ENCODE peak calls at places on chromosomes 6 and 20, in five cellular contexts. N, C, H, T and Z are unnamed samples.

GRCh38 chr6:76701610-76702009 is 629.1 kb upstream of the IMPG1 start:
- DNase-seq in N (no peak), C (no peak), H (no peak), T (no peak), Z (no peak)

GRCh38 chr6:12769556-12770255 is 53.1 kb downstream of the PHACTR1 start:
- DNase-seq in N (no peak), C (no peak), H (no peak), T (no peak), Z (no peak)

GRCh38 chr6:84575264-84575663 is 189.1 kb downstream of the TBX18 start:
- DNase-seq in N (no peak), C (no peak), H (no peak), T (no peak), Z (no peak)

GRCh38 chr6:161215193-161215592 is 58.7 kb downstream of the AGPAT4 start:
- DNase-seq in N (no peak), C (no peak), H (no peak), T (peak; percentile 100), Z (no peak)

GRCh38 chr6:156869986-156870398 is 92.8 kb downstream of the ARID1B start:
- DNase-seq in N (no peak), C (no peak), H (no peak), T (no peak), Z (no peak)

GRCh38 chr20:31861346-31862156 is 8.8 kb downstream of the DUSP15 start:
- DNase-seq in N (peak; percentile 73), C (no peak), H (peak; percentile 89), T (peak; percentile 36), Z (peak; percentile 47)

GRCh38 chr20:58521763-58522162 is 6.6 kb upstream of the APCDD1L start:
- DNase-seq in N (no peak), C (no peak), H (no peak), T (no peak), Z (no peak)

GRCh38 chr6:107704377-107705013 is 119.6 kb downstream of the SCML4 start:
- DNase-seq in N (no peak), C (no peak), H (no peak), T (peak; percentile 68), Z (no peak)

GRCh38 chr6:150720774-150721233 is 121.1 kb downstream of the PLEKHG1 start:
- DNase-seq in N (no peak), C (peak; percentile 68), H (no peak), T (no peak), Z (no peak)

GRCh38 chr6:67898875-67899274 is 736.2 kb upstream of the ADGRB3 start:
- DNase-seq in N (no peak), C (no peak), H (no peak), T (no peak), Z (no peak)

GRCh38 chr6:83221886-83222479 is 28.8 kb downstream of the RWDD2A start:
- DNase-seq in N (no peak), C (no peak), H (no peak), T (peak; percentile 54), Z (peak; percentile 28)

GRCh38 chr6:160013987-160014868 is 45.3 kb downstream of the IGF2R start:
- DNase-seq in N (no peak), C (no peak), H (no peak), T (peak; percentile 40), Z (peak; percentile 25)
- H3K27me3 ChIP-seq in N (no peaks in the 10 kb centered on the region), C (no peaks in the 10 kb centered on the region), H (no peaks in the 10 kb centered on the region), T (no peaks in the 10 kb centered on the region), Z (no peaks in the 10 kb centered on the region)

GRCh38 chr20:64081620-64081964 is 1.7 kb downstream of the OPRL1 start:
- DNase-seq in N (no peak), C (no peak), H (peak; percentile 42), T (no peak), Z (no peak)
- H3K27me3 ChIP-seq in N (no peaks in the 10 kb centered on the region), C (peaks cover 43% of the 10 kb centered on the region), H (no peaks in the 10 kb centered on the region), T (peaks cover 38% of the 10 kb centered on the region), Z (no peaks in the 10 kb centered on the region)

DNA sequence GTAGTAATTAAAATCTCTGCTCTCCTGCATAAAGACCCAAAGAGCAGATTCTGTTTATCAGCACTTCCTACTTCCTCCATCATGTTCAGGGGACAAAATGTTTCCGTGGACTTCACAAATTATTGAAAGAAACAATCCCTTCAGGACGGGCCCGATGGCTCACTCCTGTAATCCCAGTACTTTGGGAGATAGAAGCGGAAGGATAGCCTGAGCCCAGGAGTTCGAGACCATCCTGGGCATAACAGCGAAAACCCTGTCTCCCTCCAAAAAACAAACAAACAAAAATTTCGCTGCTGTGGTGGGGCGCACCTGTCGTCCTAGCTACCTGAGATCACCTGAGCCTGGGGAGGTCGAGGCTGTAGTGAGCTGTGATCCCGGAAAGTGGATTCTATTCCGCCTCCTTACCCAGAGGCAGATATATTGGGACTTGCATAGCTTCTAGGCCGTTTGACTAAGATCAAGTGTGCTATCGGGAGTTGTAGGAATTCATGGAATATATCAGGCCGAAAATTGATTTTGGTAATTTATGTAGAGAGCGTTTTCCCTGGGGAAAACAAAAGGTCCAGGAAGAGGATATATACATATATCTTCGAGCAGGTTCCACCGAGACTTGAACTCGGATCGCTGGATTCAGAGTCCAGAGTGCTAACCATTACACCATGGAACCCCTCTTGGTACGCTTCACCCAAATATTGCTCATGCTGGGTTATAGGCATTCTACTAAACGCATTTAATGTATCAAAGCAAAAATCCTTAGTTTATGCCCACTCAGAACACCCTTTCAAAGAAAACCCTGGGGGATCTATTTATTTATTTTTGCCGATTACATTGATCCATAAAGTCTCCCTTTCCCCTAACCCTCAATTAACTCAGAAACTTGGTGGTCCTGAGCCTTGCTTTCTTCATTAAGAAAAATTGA is 74.5 kb upstream of the ZNF184 start:
- DNase-seq in N (no peak), C (no peak), H (no peak), T (peak; percentile 68), Z (no peak)
- H3K27me3 ChIP-seq in N (peaks cover 55% of the 10 kb centered on the region), C (no peaks in the 10 kb centered on the region), H (no peaks in the 10 kb centered on the region), T (no peaks in the 10 kb centered on the region), Z (peaks cover 21% of the 10 kb centered on the region)

DNA sequence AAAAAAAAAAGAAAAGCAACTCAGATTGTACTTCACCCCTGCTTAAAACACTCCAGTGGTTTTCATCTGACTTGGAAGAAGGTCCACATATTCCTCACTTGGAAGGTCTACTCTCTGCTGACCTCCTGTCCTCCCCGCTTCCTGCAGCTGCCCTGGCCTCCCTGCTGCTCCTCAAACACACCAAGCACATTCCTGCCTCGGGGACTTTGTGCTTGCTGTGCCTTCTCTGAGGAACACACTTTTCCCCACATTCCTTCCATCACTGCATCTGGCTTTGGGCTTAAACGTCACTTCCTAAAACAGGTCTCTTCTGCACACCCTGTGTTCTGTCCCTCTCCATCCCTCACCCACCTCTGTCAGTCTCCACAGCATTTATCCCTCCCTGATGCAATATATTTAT is 4.9 kb upstream of the PDYN start:
- DNase-seq in N (no peak), C (no peak), H (no peak), T (no peak), Z (no peak)
- H3K27me3 ChIP-seq in N (no peaks in the 10 kb centered on the region), C (peaks cover 48% of the 10 kb centered on the region), H (peaks cover 2% of the 10 kb centered on the region), T (peaks cover 18% of the 10 kb centered on the region), Z (peaks cover 3% of the 10 kb centered on the region)

DNA sequence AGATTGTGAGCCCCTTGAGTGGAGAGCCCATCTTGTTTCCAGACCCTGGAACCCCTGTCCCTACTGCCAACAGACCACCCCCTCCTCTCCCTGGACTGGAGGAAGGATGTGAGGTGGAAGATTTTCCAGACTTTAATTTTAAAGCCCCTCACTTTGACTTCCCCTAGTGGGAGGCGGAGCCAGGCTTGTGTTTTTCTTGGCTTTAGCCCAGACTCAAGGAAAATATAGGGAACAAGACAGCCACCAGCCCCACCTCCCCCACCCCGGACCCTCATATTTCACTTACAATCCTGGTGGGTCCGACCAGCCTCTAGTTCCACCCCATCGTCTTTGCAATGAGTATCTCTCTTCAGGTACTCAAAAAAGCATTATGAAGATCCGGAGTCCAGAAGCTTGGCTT is 40.8 kb downstream of the NCR2 start:
- DNase-seq in N (no peak), C (no peak), H (no peak), T (no peak), Z (no peak)
- H3K27me3 ChIP-seq in N (peaks cover 46% of the 10 kb centered on the region), C (peaks cover 77% of the 10 kb centered on the region), H (peaks cover 3% of the 10 kb centered on the region), T (peaks cover 70% of the 10 kb centered on the region), Z (peaks cover 11% of the 10 kb centered on the region)

GRCh38 chr6:33114428-33114827 is 38.6 kb downstream of the HLA-DPB1 start:
- DNase-seq in N (no peak), C (no peak), H (no peak), T (no peak), Z (no peak)
- H3K27me3 ChIP-seq in N (peaks cover 27% of the 10 kb centered on the region), C (peaks cover 31% of the 10 kb centered on the region), H (peaks cover 2% of the 10 kb centered on the region), T (peaks cover 38% of the 10 kb centered on the region), Z (no peaks in the 10 kb centered on the region)

GRCh38 chr6:2635911-2636310 is 114.8 kb downstream of the MYLK4 start:
- DNase-seq in N (no peak), C (no peak), H (peak; percentile 54), T (no peak), Z (no peak)
- H3K27me3 ChIP-seq in N (no peaks in the 10 kb centered on the region), C (peaks cover 4% of the 10 kb centered on the region), H (no peaks in the 10 kb centered on the region), T (peaks cover 14% of the 10 kb centered on the region), Z (no peaks in the 10 kb centered on the region)

GRCh38 chr6:26045939-26046368 is 41.3 kb upstream of the HFE start:
- DNase-seq in N (no peak), C (no peak), H (no peak), T (no peak), Z (no peak)

GRCh38 chr6:26044140-26045045 is 42.8 kb upstream of the HFE start:
- DNase-seq in N (peak; percentile 72), C (no peak), H (peak; percentile 68), T (peak; percentile 20), Z (peak; percentile 23)

GRCh38 chr6:26048590-26048989 is 38.6 kb upstream of the HFE start:
- DNase-seq in N (no peak), C (no peak), H (no peak), T (no peak), Z (no peak)

GRCh38 chr6:26043389-26044139 is 43.7 kb upstream of the HFE start:
- DNase-seq in N (peak; percentile 88), C (no peak), H (peak; percentile 79), T (peak; percentile 99), Z (peak; percentile 95)

DNA sequence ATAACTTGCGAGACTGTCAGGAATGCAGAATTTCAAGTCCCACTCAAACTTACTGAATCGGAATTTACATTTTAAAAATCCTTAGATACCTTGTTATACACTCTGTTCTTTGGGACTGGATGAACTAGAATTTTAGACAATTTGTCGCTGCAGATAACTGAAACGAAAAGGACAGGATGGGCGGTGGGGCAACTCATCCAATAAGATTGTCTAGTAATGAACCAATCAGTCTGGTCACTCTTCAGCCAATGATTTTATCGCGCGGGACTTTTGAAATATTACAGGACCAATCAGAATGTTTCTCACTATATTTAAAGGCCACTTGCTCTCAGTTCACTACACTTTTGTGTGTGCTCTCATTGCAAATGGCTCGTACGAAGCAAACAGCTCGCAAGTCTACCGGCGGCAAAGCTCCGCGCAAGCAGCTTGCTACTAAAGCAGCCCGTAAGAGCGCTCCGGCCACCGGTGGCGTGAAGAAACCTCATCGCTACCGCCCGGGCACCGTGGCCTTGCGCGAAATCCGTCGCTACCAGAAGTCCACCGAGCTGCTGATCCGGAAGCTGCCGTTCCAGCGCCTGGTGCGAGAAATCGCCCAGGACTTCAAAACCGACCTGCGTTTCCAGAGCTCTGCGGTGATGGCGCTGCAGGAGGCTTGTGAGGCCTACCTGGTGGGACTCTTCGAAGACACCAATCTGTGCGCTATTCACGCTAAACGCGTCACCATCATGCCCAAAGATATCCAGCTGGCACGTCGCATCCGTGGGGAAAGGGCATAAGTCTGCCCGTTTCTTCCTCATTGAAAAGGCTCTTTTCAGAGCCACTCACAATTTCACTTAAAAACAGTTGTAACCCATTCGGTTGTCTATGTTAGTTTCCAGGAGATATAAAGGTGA is 41.9 kb upstream of the HFE start:
- DNase-seq in N (peak; percentile 87), C (no peak), H (peak; percentile 84), T (peak; percentile 94), Z (peak; percentile 89)
- H3K27me3 ChIP-seq in N (no peaks in the 10 kb centered on the region), C (no peaks in the 10 kb centered on the region), H (no peaks in the 10 kb centered on the region), T (no peaks in the 10 kb centered on the region), Z (no peaks in the 10 kb centered on the region)